ENCODE peak calls at places on chromosomes 13 and 19, in seven cellular contexts. Y is activated naive CD4-positive, alpha-beta T cell treated with Interleukin-2 at 50 U/mL for 16 hours; T is midbrain; I is suprapubic skin; Q is SJCRH30; U is H1; S is CD4-positive, alpha-beta memory T cell. G is an unnamed sample.

GRCh38 chr13:40271931-40272775 is 394.3 kb downstream of the FOXO1 start:
- DNase-seq in Y (peak), T (peak), I (peak), Q (peak), U (no peak), S (no peak), G (no peak)

GRCh38 chr19:33606556-33606955 is 15.2 kb upstream of the CHST8 start:
- DNase-seq in Y (no peak), T (no peak), I (no peak), Q (peak), U (no peak), S (no peak), G (no peak)

GRCh38 chr13:27012482-27013197 is 159.0 kb downstream of the USP12 start:
- DNase-seq in Y (no peak), T (no peak), I (no peak), Q (peak), U (no peak), S (no peak), G (no peak)

GRCh38 chr19:33388231-33388816 is 14.8 kb downstream of the CEBPG start:
- DNase-seq in Y (no peak), T (peak), I (no peak), Q (no peak), U (no peak), S (no peak), G (no peak)

GRCh38 chr13:114131581-114132418 is 623 bp downstream of the RASA3 start:
- DNase-seq in Y (peak), T (no peak), I (no peak), Q (peak), U (no peak), S (peak), G (no peak)

GRCh38 chr13:112756967-112757758 is 67.3 kb downstream of the ATP11A start:
- DNase-seq in Y (no peak), T (peak), I (no peak), Q (peak), U (no peak), S (no peak), G (no peak)

GRCh38 chr19:48466571-48467325 is 2.4 kb upstream of the CYTH2 start:
- DNase-seq in Y (no peak), T (no peak), I (no peak), Q (no peak), U (no peak), S (no peak), G (no peak)

GRCh38 chr19:39307233-39307821 is 11.1 kb downstream of the IFNL1 start:
- DNase-seq in Y (no peak), T (no peak), I (peak), Q (no peak), U (no peak), S (no peak), G (no peak)

GRCh38 chr13:83622422-83622784 is 259.9 kb downstream of the SLITRK1 start:
- DNase-seq in Y (no peak), T (no peak), I (no peak), Q (no peak), U (no peak), S (no peak), G (no peak)

GRCh38 chr13:51154029-51154555 is 43.0 kb upstream of the C13orf42 start:
- DNase-seq in Y (no peak), T (no peak), I (no peak), Q (no peak), U (no peak), S (no peak), G (peak)

GRCh38 chr13:32178763-32179162 is 136.4 kb downstream of the ZAR1L start:
- DNase-seq in Y (no peak), T (no peak), I (no peak), Q (no peak), U (no peak), S (no peak), G (no peak)

GRCh38 chr19:53132231-53132991 is at the start of gene ZNF415:
- DNase-seq in Y (peak), T (peak), I (no peak), Q (peak), U (peak), S (no peak), G (no peak)

GRCh38 chr13:98845726-98846125 is 93.3 kb upstream of the SLC15A1 start:
- DNase-seq in Y (no peak), T (no peak), I (no peak), Q (no peak), U (no peak), S (no peak), G (no peak)

GRCh38 chr13:72643339-72643989 is 84.0 kb downstream of the MZT1 start:
- DNase-seq in Y (peak), T (peak), I (no peak), Q (peak), U (no peak), S (peak), G (no peak)

GRCh38 chr19:1813837-1814217 is 1.8 kb upstream of the ATP8B3 start:
- DNase-seq in Y (no peak), T (no peak), I (no peak), Q (no peak), U (no peak), S (no peak), G (no peak)

GRCh38 chr13:20703785-20704458 is 423 bp downstream of the IL17D start:
- DNase-seq in Y (peak), T (peak), I (no peak), Q (peak), U (no peak), S (peak), G (no peak)

GRCh38 chr13:112818040-112818697 is 128.3 kb downstream of the ATP11A start:
- DNase-seq in Y (no peak), T (no peak), I (peak), Q (no peak), U (no peak), S (no peak), G (no peak)

GRCh38 chr19:38250821-38251563 is 5.2 kb downstream of the PPP1R14A start:
- DNase-seq in Y (no peak), T (peak), I (no peak), Q (peak), U (no peak), S (no peak), G (no peak)

GRCh38 chr19:7115721-7116120 is 46.2 kb downstream of the ZNF557 start:
- DNase-seq in Y (no peak), T (peak), I (no peak), Q (no peak), U (no peak), S (no peak), G (no peak)

GRCh38 chr13:23715762-23716235 is 145.6 kb downstream of the TNFRSF19 start:
- DNase-seq in Y (no peak), T (no peak), I (no peak), Q (peak), U (no peak), S (no peak), G (no peak)

GRCh38 chr13:108006619-108007018 is 208.7 kb downstream of the LIG4 start:
- DNase-seq in Y (no peak), T (no peak), I (no peak), Q (no peak), U (no peak), S (no peak), G (no peak)

GRCh38 chr13:71017607-71018006 is 849.4 kb downstream of the DACH1 start:
- DNase-seq in Y (no peak), T (no peak), I (no peak), Q (no peak), U (no peak), S (no peak), G (no peak)

GRCh38 chr13:90906554-90906953 is 440.9 kb upstream of the MIR17HG start:
- DNase-seq in Y (no peak), T (no peak), I (no peak), Q (no peak), U (no peak), S (no peak), G (no peak)

GRCh38 chr19:47512948-47513319 is 1.9 kb downstream of the NAPA start:
- DNase-seq in Y (no peak), T (no peak), I (no peak), Q (no peak), U (no peak), S (no peak), G (no peak)

GRCh38 chr19:3350014-3350663 is 16.2 kb upstream of the NFIC start:
- DNase-seq in Y (no peak), T (no peak), I (no peak), Q (no peak), U (no peak), S (no peak), G (no peak)

GRCh38 chr13:62092949-62093348 is 677.3 kb upstream of the PCDH20 start:
- DNase-seq in Y (no peak), T (no peak), I (no peak), Q (no peak), U (no peak), S (no peak), G (no peak)

GRCh38 chr19:47124937-47125668 is 5.5 kb upstream of the SAE1 start:
- DNase-seq in Y (no peak), T (peak), I (no peak), Q (peak), U (no peak), S (peak), G (no peak)